ENCODE peak calls at places on chromosomes 7 and 10, in nine cellular contexts. O, Z, X, U, L, N, K, E and V are unnamed samples.

GRCh38 chr10:70140297-70140696 is 6.2 kb downstream of the TYSND1 start:
- DNase-seq in O (no peak), K (no peak), E (no peak), N (no peak), Z (no peak), L (no peak), U (no peak), X (no peak), V (no peak)

GRCh38 chr10:35946556-35946955 is 304.5 kb upstream of the FZD8 start:
- DNase-seq in E (no peak), K (no peak), N (no peak), X (no peak), U (no peak), L (no peak), Z (no peak), O (no peak), V (no peak)

GRCh38 chr7:95126053-95126709 is 198.2 kb downstream of the PON1 start:
- DNase-seq in L (no peak), O (no peak), U (no peak), N (no peak), X (no peak), E (no peak), Z (no peak), K (no peak), V (no peak)

GRCh38 chr7:32167815-32168214 is 97.6 kb upstream of the PDE1C start:
- DNase-seq in X (no peak), E (no peak), K (no peak), O (no peak), N (no peak), U (no peak), Z (no peak), L (no peak), V (no peak)

GRCh38 chr7:92205987-92206386 is 27.0 kb upstream of the LRRD1 start:
- DNase-seq in E (no peak), N (no peak), K (no peak), Z (no peak), X (no peak), O (no peak), L (no peak), U (no peak), V (peak)

GRCh38 chr10:95469251-95469650 is 91.9 kb downstream of the SORBS1 start:
- DNase-seq in O (no peak), K (no peak), E (no peak), X (no peak), Z (no peak), L (no peak), N (no peak), U (no peak), V (no peak)

GRCh38 chr7:77284633-77285032 is 85.0 kb upstream of the FGL2 start:
- DNase-seq in E (no peak), O (no peak), U (no peak), N (no peak), X (no peak), K (no peak), L (no peak), Z (no peak), V (no peak)

GRCh38 chr7:2972531-2973161 is 71.0 kb downstream of the CARD11 start:
- DNase-seq in Z (no peak), K (no peak), E (no peak), N (no peak), O (no peak), L (peak), U (no peak), X (no peak), V (no peak)

GRCh38 chr10:46548781-46549090 is 7.7 kb downstream of the GPRIN2 start:
- DNase-seq in K (peak), X (no peak), U (no peak), E (no peak), Z (peak), O (no peak), N (no peak), L (peak), V (peak)

GRCh38 chr7:32536585-32536984 is 41.3 kb downstream of the AVL9 start:
- DNase-seq in X (no peak), K (no peak), N (peak), L (no peak), E (no peak), Z (no peak), O (no peak), U (no peak), V (no peak)

GRCh38 chr10:69360485-69361302 is 56.0 kb downstream of the TACR2 start:
- DNase-seq in N (peak), U (no peak), X (no peak), K (peak), E (peak), O (peak), Z (peak), L (peak), V (peak)

GRCh38 chr10:63477927-63478326 is 12.2 kb upstream of the JMJD1C start:
- DNase-seq in N (no peak), U (no peak), X (no peak), L (no peak), E (no peak), Z (no peak), O (no peak), K (no peak), V (no peak)

GRCh38 chr10:101560293-101561067 is 27.6 kb downstream of the POLL start:
- DNase-seq in O (no peak), L (peak), U (no peak), X (no peak), Z (no peak), E (no peak), N (no peak), K (no peak), V (no peak)

GRCh38 chr10:73864229-73864628 is 10.1 kb downstream of the CAMK2G start:
- DNase-seq in K (no peak), X (no peak), E (no peak), L (no peak), N (no peak), U (no peak), O (no peak), Z (no peak), V (no peak)

GRCh38 chr10:73863039-73863817 is 11.1 kb downstream of the CAMK2G start:
- DNase-seq in U (no peak), K (no peak), X (no peak), E (no peak), L (no peak), O (no peak), Z (no peak), N (no peak), V (no peak)

GRCh38 chr10:73866621-73867020 is 7.7 kb downstream of the CAMK2G start:
- DNase-seq in X (no peak), O (no peak), Z (no peak), K (no peak), E (no peak), U (no peak), L (no peak), N (no peak), V (no peak)

GRCh38 chr10:73865459-73866442 is 8.6 kb downstream of the CAMK2G start:
- DNase-seq in O (no peak), K (no peak), L (no peak), E (no peak), Z (peak), X (peak), U (no peak), N (no peak), V (no peak)

DNA sequence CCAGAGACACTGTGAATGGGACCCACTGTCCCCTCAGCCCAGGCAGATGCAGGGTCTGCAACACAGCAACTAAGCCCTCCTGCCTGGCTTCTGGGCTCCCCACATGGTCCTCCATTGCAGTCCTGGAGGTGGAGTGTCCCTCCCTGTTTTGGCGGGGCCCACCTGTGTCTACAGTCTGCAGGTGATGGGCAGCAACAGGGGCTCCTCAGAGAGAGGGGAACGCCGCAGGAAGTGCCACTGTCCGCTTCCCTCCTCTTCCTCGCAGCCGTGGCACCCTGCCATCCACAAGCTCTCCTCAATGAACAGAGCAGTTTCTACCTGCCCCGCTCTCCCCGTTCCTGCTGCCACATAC is 9.3 kb downstream of the CAMK2G start:
- DNase-seq in X (no peak), L (no peak), Z (no peak), O (no peak), N (no peak), K (no peak), U (no peak), E (no peak), V (no peak)
- H3K4me3 ChIP-seq in X (no peak), L (peak), Z (no peak), O (no peak), N (no peak), K (no peak), U (no peak), E (no peak), V (no peak)

DNA sequence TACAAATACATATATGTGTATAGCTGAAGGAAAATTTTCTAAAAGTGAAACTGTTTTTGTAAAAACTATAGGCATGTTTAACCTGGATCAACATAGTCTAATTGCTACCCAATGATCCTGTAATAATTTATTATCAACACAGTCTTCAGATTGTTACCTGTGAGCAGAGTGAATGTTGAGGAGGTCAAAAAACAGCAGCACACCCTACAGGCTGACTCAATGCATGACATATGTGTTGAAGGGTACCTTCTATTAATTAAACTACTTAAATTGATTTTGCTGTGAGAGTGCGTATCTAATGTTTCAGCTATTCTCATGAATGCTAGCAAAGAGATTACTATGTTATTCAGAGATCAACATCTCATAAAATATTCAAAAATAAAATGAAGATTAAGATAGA is 411.4 kb downstream of the TNS3 start:
- DNase-seq in E (no peak), U (no peak), K (no peak), X (no peak), L (no peak), Z (no peak), N (no peak), O (no peak), V (no peak)
- TF ChIP-seq CTCF in E (no peak), U (no peak), K (no peak), X (peak), L (no peak), Z (no peak), N (peak), O (peak), V (no peak)

GRCh38 chr7:140479062-140479738 is at the start of gene MKRN1:
- DNase-seq in N (peak), Z (peak), O (peak), U (peak), K (peak), X (peak), L (peak), E (peak), V (peak)
- TF ChIP-seq POLR2A in N (peak), Z (peak), O (peak), U (peak), K (peak), X (peak), L (peak), E (peak), V (no peak)

GRCh38 chr10:58921366-58921947 is 255.0 kb upstream of the PHYHIPL start:
- DNase-seq in Z (no peak), O (no peak), X (no peak), L (no peak), E (no peak), N (no peak), U (no peak), K (no peak), V (no peak)

GRCh38 chr10:58925381-58925780 is 251.1 kb upstream of the PHYHIPL start:
- DNase-seq in O (no peak), U (no peak), K (no peak), X (no peak), N (no peak), L (no peak), Z (no peak), E (no peak), V (no peak)

GRCh38 chr10:58920655-58921003 is 255.8 kb upstream of the PHYHIPL start:
- DNase-seq in K (no peak), Z (no peak), N (no peak), U (no peak), O (no peak), E (no peak), X (no peak), L (no peak), V (no peak)

GRCh38 chr10:58918887-58919286 is 257.6 kb upstream of the PHYHIPL start:
- DNase-seq in O (no peak), E (no peak), K (no peak), X (no peak), Z (no peak), U (no peak), L (no peak), N (no peak), V (no peak)

DNA sequence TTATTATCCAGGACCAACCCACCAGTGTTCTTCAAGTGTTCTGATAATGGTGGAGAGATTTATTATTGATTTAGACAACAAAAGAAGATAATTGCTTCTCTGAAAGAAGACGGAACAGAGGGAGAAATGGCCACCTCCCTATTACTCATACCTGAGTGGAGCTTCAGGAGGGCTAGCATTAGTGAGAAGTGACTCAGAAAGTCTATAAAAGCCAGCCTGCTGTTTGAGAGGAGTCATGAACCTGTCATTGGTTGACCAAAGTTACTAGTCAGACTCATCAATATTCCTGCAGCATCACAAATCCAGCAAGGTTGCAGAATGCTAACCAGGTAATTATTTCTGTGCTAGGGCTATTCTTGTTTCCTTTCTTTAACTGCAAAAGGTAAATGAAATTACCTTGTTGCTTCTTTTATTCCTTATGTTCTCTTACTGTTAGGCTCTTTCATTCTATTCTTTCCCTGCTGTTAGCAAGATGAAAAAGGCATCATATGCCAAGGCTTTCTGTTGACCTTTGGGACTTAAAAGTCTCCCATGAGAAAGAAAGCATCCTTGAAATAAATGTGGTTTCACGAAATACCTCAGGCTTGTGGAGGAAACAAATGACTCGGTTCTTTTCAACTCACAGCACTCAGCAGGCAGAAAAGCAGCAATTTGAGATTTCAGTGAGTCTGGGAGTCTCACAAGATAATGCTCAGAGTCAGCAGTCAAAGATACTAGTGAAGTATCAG is 256.4 kb upstream of the PHYHIPL start:
- DNase-seq in E (no peak), K (no peak), X (no peak), O (no peak), Z (no peak), N (peak), L (no peak), U (no peak), V (no peak)
- H3K4me3 ChIP-seq in E (no peak), K (no peak), X (no peak), O (no peak), Z (no peak), N (no peak), L (no peak), U (no peak), V (no peak)

GRCh38 chr10:133123050-133123745 is 35.5 kb downstream of the ADGRA1 start:
- DNase-seq in E (no peak), U (no peak), X (no peak), L (no peak), O (no peak), Z (no peak), N (no peak), K (peak), V (no peak)

GRCh38 chr10:133125901-133126300 is 34.1 kb upstream of the KNDC1 start:
- DNase-seq in L (no peak), N (no peak), K (no peak), Z (no peak), E (no peak), X (no peak), O (no peak), U (no peak), V (no peak)

GRCh38 chr10:133126431-133127290 is 33.4 kb upstream of the KNDC1 start:
- DNase-seq in U (no peak), N (no peak), Z (peak), O (no peak), L (no peak), E (no peak), X (no peak), K (peak), V (no peak)

GRCh38 chr10:133123746-133124356 is 36.1 kb downstream of the ADGRA1 start:
- DNase-seq in O (no peak), Z (no peak), E (no peak), U (no peak), N (no peak), K (peak), L (no peak), X (no peak), V (no peak)

DNA sequence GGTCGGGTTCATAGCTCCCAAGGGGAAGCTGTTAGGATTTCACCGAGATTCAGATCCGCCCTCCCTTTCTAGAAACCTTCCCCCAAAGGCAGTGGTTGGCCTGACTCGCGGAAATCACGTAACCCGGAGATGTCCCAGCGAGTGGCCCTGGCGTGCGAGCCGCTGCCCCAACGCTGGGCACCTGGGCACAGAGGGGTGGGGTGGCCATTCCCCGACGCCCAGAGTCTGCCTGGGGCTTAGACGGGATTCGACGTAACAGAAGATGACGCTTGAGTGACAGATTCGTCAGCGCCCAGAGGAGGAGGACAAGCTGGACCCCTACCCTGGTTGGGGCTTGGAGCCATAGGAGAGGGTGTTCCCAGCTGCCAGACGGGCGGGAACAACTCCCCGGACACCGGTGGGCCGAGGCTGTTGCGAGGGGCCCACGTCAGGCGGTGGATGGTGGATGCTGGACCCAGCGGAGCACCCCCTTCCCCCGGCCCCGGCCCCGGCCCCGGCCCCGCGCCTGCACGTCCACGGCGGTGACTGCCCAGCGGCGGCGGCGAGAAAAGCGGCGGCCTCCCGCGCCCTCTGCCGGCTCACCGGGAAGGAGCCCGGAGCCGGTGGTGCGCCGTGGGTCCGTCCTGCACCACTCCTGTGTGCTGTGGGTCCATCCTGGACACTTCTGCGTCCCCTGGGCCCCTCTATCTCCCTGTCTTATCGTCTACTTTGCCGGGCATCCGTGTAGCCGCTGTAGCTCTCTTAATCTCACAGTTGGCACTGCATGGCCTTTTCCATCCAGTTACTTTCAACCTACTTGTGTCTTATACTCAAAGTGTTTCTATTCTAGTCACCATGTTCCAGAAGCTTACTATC is 35.4 kb upstream of the KNDC1 start:
- DNase-seq in X (no peak), Z (peak), U (peak), O (peak), N (peak), E (no peak), L (peak), K (peak), V (no peak)
- TF ChIP-seq CTCF in X (peak), Z (peak), U (peak), O (no peak), N (peak), E (no peak), L (peak), K (peak), V (no peak)

GRCh38 chr10:122057841-122058240 is 68.9 kb downstream of the TACC2 start:
- DNase-seq in O (no peak), U (no peak), Z (no peak), L (no peak), X (peak), K (no peak), E (no peak), N (no peak), V (no peak)

GRCh38 chr10:122068844-122069243 is 79.9 kb downstream of the TACC2 start:
- DNase-seq in K (no peak), L (peak), Z (no peak), X (no peak), N (no peak), O (no peak), U (no peak), E (no peak), V (peak)

GRCh38 chr10:122060250-122060649 is 71.3 kb downstream of the TACC2 start:
- DNase-seq in U (no peak), X (no peak), K (peak), L (no peak), N (no peak), Z (peak), E (no peak), O (no peak), V (no peak)

DNA sequence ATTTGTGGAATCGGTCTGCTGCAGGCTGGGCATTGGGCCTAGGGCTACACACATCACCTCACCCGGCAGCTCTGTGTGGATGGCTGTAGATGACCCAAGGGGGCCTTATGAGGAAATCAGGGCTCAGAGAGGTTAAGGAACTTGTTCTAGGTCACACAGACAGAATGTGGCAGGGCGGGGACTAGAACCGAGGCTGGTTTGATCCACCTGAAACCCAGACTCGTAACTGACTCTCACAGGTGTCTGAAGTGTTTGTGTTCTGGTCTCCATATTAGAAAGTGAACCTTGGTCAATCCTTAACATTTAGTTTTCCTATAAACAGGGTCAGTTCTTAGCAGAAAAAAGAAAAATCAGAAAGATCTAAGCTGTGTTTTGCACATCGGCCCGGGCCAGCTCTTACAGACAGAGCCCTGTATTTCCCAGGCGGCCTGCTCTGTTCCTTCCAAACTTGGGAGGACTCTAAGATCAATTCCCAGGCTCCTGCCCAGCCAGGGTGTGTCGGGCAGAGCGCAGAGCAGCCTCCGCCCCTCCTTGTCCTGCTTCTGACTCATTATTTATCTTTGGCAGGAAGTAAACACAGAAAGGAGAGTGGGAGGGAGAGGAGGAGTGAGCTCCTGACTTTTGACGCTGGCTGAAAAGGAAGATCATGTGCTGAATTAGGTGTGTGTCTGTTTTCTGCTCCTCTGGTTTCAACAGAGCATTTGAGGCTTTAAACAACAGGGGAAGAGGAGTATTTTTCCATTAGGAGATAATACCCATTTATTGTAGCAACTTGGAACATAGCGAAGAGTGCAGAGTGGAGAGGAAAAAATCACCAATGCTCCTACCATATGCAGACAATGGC is 74.1 kb downstream of the TACC2 start:
- DNase-seq in K (peak), L (peak), U (peak), E (peak), X (peak), N (peak), Z (peak), O (peak), V (peak)
- TF ChIP-seq POLR2A in K (peak), L (no peak), U (no peak), E (no peak), X (no peak), N (no peak), Z (peak), O (peak), V (no peak)

GRCh38 chr7:101899616-101900015 is 82.2 kb downstream of the CUX1 start:
- DNase-seq in U (no peak), K (no peak), X (no peak), Z (no peak), N (no peak), E (no peak), L (no peak), O (no peak), V (no peak)
- H3K4me3 ChIP-seq in U (no peak), K (peak), X (no peak), Z (no peak), N (no peak), E (no peak), L (no peak), O (no peak), V (no peak)